ENCODE peak calls at places on chromosomes 11 and 22, in four cellular contexts. P, R, O and Q are unnamed samples.
A peak's percentile ranks its signal among the peaks of the same experiment; 100 is the strongest.

GRCh38 chr11:65316311-65316978 is 1.8 kb downstream of the CDC42EP2 start:
- DNase-seq in O (peak; percentile 52), P (peak; percentile 99), R (no peak), Q (no peak)

GRCh38 chr11:119691020-119691666 is 37.9 kb downstream of the NECTIN1 start:
- DNase-seq in O (no peak), P (no peak), R (peak; percentile 17), Q (no peak)

GRCh38 chr11:45341379-45341778 is 55.2 kb upstream of the SYT13 start:
- DNase-seq in R (no peak), O (no peak), P (no peak), Q (no peak)

GRCh38 chr11:121540627-121541026 is 87.9 kb upstream of the SORL1-AS1 start:
- DNase-seq in R (no peak), O (no peak), P (no peak), Q (no peak)

GRCh38 chr11:113505046-113505445 is 29.8 kb upstream of the DRD2 start:
- DNase-seq in P (no peak), R (no peak), O (no peak), Q (no peak)

GRCh38 chr11:27471588-27472397 is 797 bp downstream of the LGR4 start:
- DNase-seq in P (no peak), R (peak; percentile 14), O (peak; percentile 47), Q (peak; percentile 14)

GRCh38 chr22:21921184-21921721 is 31.4 kb downstream of the PPM1F start:
- DNase-seq in P (no peak), O (no peak), R (no peak), Q (no peak)

GRCh38 chr11:63763506-63764200 is 4.9 kb downstream of the ZFTA start:
- DNase-seq in R (no peak), O (peak; percentile 27), P (peak; percentile 18), Q (no peak)

GRCh38 chr11:81989093-81989492 is 744.6 kb downstream of the FAM181B start:
- DNase-seq in O (no peak), P (peak; percentile 65), R (no peak), Q (no peak)

GRCh38 chr11:66867425-66868040 is 10.7 kb downstream of the LRFN4 start:
- DNase-seq in R (no peak), O (no peak), P (no peak), Q (no peak)

GRCh38 chr11:41842673-41843072 is 383.2 kb upstream of the LRRC4C start:
- DNase-seq in P (no peak), R (no peak), O (no peak), Q (no peak)

GRCh38 chr11:7869467-7869866 is 61.6 kb downstream of the OR10A6 start:
- DNase-seq in P (peak; percentile 23), O (no peak), R (no peak), Q (no peak)

GRCh38 chr11:127493330-127493729 is 492.8 kb upstream of the KIRREL3 start:
- DNase-seq in P (peak; percentile 3), R (no peak), O (no peak), Q (no peak)

GRCh38 chr11:111454561-111455192 is 57.5 kb downstream of the BTG4 start:
- DNase-seq in R (no peak), P (peak; percentile 68), O (peak; percentile 40), Q (no peak)

GRCh38 chr11:48129697-48130395 is 86.8 kb upstream of the OR4B1 start:
- DNase-seq in O (no peak), P (no peak), R (no peak), Q (no peak)

GRCh38 chr11:67237574-67237973 is 28.7 kb upstream of the GRK2 start:
- DNase-seq in R (no peak), O (no peak), P (no peak), Q (no peak)

GRCh38 chr11:32435152-32435480 is 223 bp downstream of the WT1 start:
- DNase-seq in P (no peak), O (no peak), R (no peak), Q (no peak)

GRCh38 chr11:96012086-96012824 is 88.3 kb upstream of the MTMR2 start:
- DNase-seq in P (peak; percentile 90), R (peak; percentile 9), O (peak; percentile 65), Q (peak; percentile 52)

GRCh38 chr22:46609175-46609690 is 11.0 kb upstream of the GRAMD4 start:
- DNase-seq in O (peak; percentile 83), R (no peak), P (no peak), Q (no peak)

GRCh38 chr22:37000676-37001534 is 18.3 kb downstream of the TST start:
- DNase-seq in O (no peak), P (no peak), R (no peak), Q (no peak)

GRCh38 chr11:85758026-85758425 is 52.9 kb downstream of the SYTL2 start:
- DNase-seq in O (no peak), R (no peak), P (no peak), Q (no peak)

GRCh38 chr11:28524098-28524497 is 415.9 kb downstream of the METTL15 start:
- DNase-seq in O (no peak), R (no peak), P (no peak), Q (no peak)

GRCh38 chr11:28529046-28529445 is 420.9 kb downstream of the METTL15 start:
- DNase-seq in R (no peak), P (peak; percentile 62), O (no peak), Q (no peak)

GRCh38 chr11:28526406-28526751 is 418.2 kb downstream of the METTL15 start:
- DNase-seq in P (peak; percentile 21), O (no peak), R (no peak), Q (no peak)

GRCh38 chr11:28528217-28528616 is 420.0 kb downstream of the METTL15 start:
- DNase-seq in O (no peak), R (no peak), P (no peak), Q (no peak)

DNA sequence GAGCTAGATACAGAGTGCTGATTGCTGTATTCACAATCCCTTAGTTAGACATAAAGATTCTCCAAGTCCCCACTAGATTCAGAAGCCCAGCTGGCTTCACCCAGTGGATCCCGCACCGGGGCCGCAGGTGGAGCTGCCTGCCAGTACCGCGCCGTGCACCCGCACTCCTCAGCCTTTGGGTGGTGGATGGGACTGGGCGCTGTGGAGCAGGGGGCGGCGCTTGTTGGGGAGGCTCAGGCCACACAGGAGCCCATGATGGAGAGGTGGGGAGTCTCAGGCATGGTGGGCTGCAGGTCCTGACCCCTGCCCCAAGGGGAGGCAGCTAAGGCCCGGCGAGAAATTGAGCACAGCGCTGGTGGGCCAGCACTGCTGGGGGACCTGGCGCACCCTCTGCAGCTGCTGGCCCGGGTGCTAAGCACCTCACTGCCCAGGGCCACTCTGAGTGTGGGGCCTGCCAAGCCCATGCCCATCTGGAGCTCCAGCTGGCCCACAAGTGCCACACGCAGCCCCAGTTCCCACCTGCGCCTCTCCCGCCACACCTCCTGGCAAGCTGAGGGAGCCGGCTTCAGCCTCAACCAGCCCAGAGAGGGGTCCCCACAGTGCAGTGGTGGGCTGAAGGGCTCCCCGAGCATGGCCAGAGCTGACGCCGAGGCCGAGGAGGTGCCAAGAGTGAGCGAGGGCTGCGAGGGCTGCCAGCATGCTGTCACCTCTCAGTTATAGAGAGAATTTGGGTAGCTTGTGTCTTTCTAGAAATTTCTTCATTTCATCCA is 417.6 kb downstream of the METTL15 start:
- DNase-seq in R (no peak), P (no peak), O (no peak), Q (no peak)
- H3K9me3 ChIP-seq in R (peaks cover 3% of the 10 kb centered on the region), P (no peaks in the 10 kb centered on the region), O (no peaks in the 10 kb centered on the region), Q (peaks cover 5% of the 10 kb centered on the region)

GRCh38 chr11:60724420-60724819 is at the start of gene MS4A18:
- DNase-seq in P (no peak), O (no peak), R (no peak), Q (no peak)
- H3K9me3 ChIP-seq in P (no peaks in the 10 kb centered on the region), O (no peaks in the 10 kb centered on the region), R (no peaks in the 10 kb centered on the region), Q (no peaks in the 10 kb centered on the region)

GRCh38 chr22:10778296-10778814 is 4749.6 kb upstream of the OR11H1 start:
- DNase-seq in O (no peak), R (no peak), P (no peak), Q (no peak)
- H3K9me3 ChIP-seq in O (peaks cover 6% of the 10 kb centered on the region), R (peaks cover 8% of the 10 kb centered on the region), P (peaks cover 1% of the 10 kb centered on the region), Q (peaks cover 58% of the 10 kb centered on the region)

GRCh38 chr11:50170115-50170514 is 137.4 kb downstream of the OR4C45 start:
- DNase-seq in R (no peak), P (no peak), O (no peak), Q (no peak)

GRCh38 chr11:50178732-50179131 is 146.1 kb downstream of the OR4C45 start:
- DNase-seq in P (no peak), O (no peak), R (no peak), Q (no peak)

GRCh38 chr11:50169634-50170033 is 137.0 kb downstream of the OR4C45 start:
- DNase-seq in R (no peak), P (no peak), O (no peak), Q (no peak)

GRCh38 chr11:50174975-50175374 is 142.3 kb downstream of the OR4C45 start:
- DNase-seq in R (no peak), P (no peak), O (no peak), Q (no peak)

GRCh38 chr11:50174189-50174588 is 141.5 kb downstream of the OR4C45 start:
- DNase-seq in R (no peak), P (no peak), O (no peak), Q (no peak)
- H3K9me3 ChIP-seq in R (no peaks in the 10 kb centered on the region), P (no peaks in the 10 kb centered on the region), O (no peaks in the 10 kb centered on the region), Q (no peaks in the 10 kb centered on the region)

GRCh38 chr11:9459573-9460321 is 1.1 kb upstream of the ZNF143 start:
- DNase-seq in P (peak; percentile 80), O (peak; percentile 36), R (no peak), Q (peak; percentile 9)

GRCh38 chr11:9462172-9462799 is 1.5 kb downstream of the ZNF143 start:
- DNase-seq in O (no peak), P (no peak), R (no peak), Q (no peak)

GRCh38 chr11:9461760-9462134 is 935 bp downstream of the ZNF143 start:
- DNase-seq in O (no peak), R (no peak), P (peak; percentile 38), Q (no peak)

GRCh38 chr11:9461068-9461759 is 402 bp downstream of the ZNF143 start:
- DNase-seq in P (peak; percentile 93), R (peak; percentile 74), O (peak; percentile 86), Q (peak; percentile 68)

GRCh38 chr11:9460322-9461067 is at the start of gene ZNF143:
- DNase-seq in R (peak; percentile 99), P (peak; percentile 100), O (peak; percentile 100), Q (peak; percentile 100)
- H3K9me3 ChIP-seq in R (no peaks in the 10 kb centered on the region), P (no peaks in the 10 kb centered on the region), O (no peaks in the 10 kb centered on the region), Q (no peaks in the 10 kb centered on the region)

DNA sequence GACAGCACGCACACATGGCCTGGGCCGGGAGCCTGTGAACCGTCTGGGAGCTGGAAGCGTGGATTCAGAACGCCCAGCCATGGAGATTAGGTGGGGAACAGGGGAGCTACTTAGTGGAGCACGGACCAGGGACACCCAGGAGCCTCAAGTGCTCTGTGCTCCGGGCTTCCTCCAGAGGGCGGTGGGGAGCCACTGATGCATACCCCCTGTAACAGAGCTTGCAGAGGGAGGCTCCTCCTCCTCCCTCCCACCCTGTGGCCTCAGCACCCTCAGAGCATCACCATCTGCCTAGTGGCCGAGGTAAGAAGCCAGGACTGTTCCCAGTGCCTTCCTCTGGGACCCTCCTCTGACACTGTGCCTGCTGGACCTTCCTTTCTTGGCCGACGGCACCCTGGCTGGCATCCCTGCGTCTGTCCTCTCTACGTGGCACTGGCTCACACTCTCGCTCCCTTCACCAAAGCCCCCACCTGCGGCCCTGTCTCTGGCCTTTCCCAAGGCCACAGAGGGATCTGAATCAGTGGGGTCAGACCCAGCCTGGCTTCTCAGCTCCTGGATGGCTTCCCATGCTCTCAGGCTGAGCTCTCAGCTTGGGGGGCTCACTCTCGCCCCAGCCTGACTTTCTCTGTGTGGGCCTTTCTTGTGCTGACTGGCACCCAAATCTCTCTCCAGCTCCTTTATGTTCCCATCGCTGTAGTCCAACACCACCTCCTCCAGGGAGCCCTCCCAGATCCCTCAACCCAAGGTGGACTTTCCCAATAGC is 780.9 kb downstream of the BRD1 start:
- DNase-seq in P (no peak), O (peak; percentile 30), R (no peak), Q (peak; percentile 4)
- H3K9me3 ChIP-seq in P (no peaks in the 10 kb centered on the region), O (no peaks in the 10 kb centered on the region), R (no peaks in the 10 kb centered on the region), Q (no peaks in the 10 kb centered on the region)